ENCODE peak calls at places on chromosome 11, in four cellular contexts. One of them, this sample, is unnamed.

GRCh38 chr11:27930946-27931345 is 177.0 kb downstream of the KIF18A start:
- DNase-seq in HepG2: no peak
- DNase-seq in suprapubic skin: no peak
- DNase-seq in stomach: no peak
- DNase-seq in this sample: no peak

GRCh38 chr11:74644084-74644483 is 51.7 kb downstream of the POLD3 start:
- DNase-seq in HepG2: no peak
- DNase-seq in suprapubic skin: no peak
- DNase-seq in stomach: no peak
- DNase-seq in this sample: no peak

GRCh38 chr11:75734491-75735180 is 17.0 kb downstream of the MOGAT2 start:
- DNase-seq in HepG2: peak
- DNase-seq in suprapubic skin: no peak
- DNase-seq in stomach: peak
- DNase-seq in this sample: peak

GRCh38 chr11:100964400-100964799 is 165.2 kb downstream of the PGR start:
- DNase-seq in HepG2: no peak
- DNase-seq in suprapubic skin: no peak
- DNase-seq in stomach: no peak
- DNase-seq in this sample: no peak

GRCh38 chr11:19632435-19632834 is 80.2 kb upstream of the NAV2 start:
- DNase-seq in HepG2: no peak
- DNase-seq in suprapubic skin: no peak
- DNase-seq in stomach: no peak
- DNase-seq in this sample: no peak

GRCh38 chr11:101508370-101508769 is 75.4 kb downstream of the TRPC6 start:
- DNase-seq in HepG2: no peak
- DNase-seq in suprapubic skin: no peak
- DNase-seq in stomach: no peak
- DNase-seq in this sample: no peak

GRCh38 chr11:28673687-28674431 is 565.7 kb downstream of the METTL15 start:
- DNase-seq in HepG2: no peak
- DNase-seq in suprapubic skin: no peak
- DNase-seq in stomach: no peak
- DNase-seq in this sample: no peak

GRCh38 chr11:8826145-8826786 is 84.7 kb upstream of the AKIP1 start:
- DNase-seq in HepG2: peak
- DNase-seq in suprapubic skin: no peak
- DNase-seq in stomach: no peak
- DNase-seq in this sample: no peak

GRCh38 chr11:129239207-129239606 is 47.1 kb upstream of the ARHGAP32 start:
- DNase-seq in HepG2: no peak
- DNase-seq in suprapubic skin: no peak
- DNase-seq in stomach: no peak
- DNase-seq in this sample: no peak

GRCh38 chr11:3970101-3970500 is 114.6 kb downstream of the STIM1 start:
- DNase-seq in HepG2: no peak
- DNase-seq in suprapubic skin: no peak
- DNase-seq in stomach: no peak
- DNase-seq in this sample: no peak

GRCh38 chr11:65382804-65383368 is 440 bp upstream of the SLC25A45 start:
- DNase-seq in HepG2: no peak
- DNase-seq in suprapubic skin: no peak
- DNase-seq in stomach: peak
- DNase-seq in this sample: peak

GRCh38 chr11:82858556-82859091 is 41.6 kb downstream of the PRCP start:
- DNase-seq in HepG2: no peak
- DNase-seq in suprapubic skin: no peak
- DNase-seq in stomach: no peak
- DNase-seq in this sample: no peak

GRCh38 chr11:74726547-74727182 is 4.6 kb downstream of the CHRDL2 start:
- DNase-seq in HepG2: peak
- DNase-seq in suprapubic skin: peak
- DNase-seq in stomach: peak
- DNase-seq in this sample: peak

GRCh38 chr11:70230840-70231710 is 28.0 kb downstream of the FADD start:
- DNase-seq in HepG2: no peak
- DNase-seq in suprapubic skin: no peak
- DNase-seq in stomach: no peak
- DNase-seq in this sample: no peak

GRCh38 chr11:92057849-92058442 is 166.7 kb upstream of the FAT3 start:
- DNase-seq in HepG2: no peak
- DNase-seq in suprapubic skin: no peak
- DNase-seq in stomach: no peak
- DNase-seq in this sample: no peak

GRCh38 chr11:33444835-33445594 is 187.8 kb downstream of the HIPK3 start:
- DNase-seq in HepG2: no peak
- DNase-seq in suprapubic skin: no peak
- DNase-seq in stomach: no peak
- DNase-seq in this sample: no peak

GRCh38 chr11:70517996-70518907 is 119.9 kb downstream of the CTTN start:
- DNase-seq in HepG2: no peak
- DNase-seq in suprapubic skin: no peak
- DNase-seq in stomach: no peak
- DNase-seq in this sample: no peak

GRCh38 chr11:95849087-95849825 is 59.0 kb downstream of the CEP57 start:
- DNase-seq in HepG2: peak
- DNase-seq in suprapubic skin: no peak
- DNase-seq in stomach: peak
- DNase-seq in this sample: peak

GRCh38 chr11:80843266-80843974 is 1402.6 kb upstream of the TENM4 start:
- DNase-seq in HepG2: no peak
- DNase-seq in suprapubic skin: no peak
- DNase-seq in stomach: no peak
- DNase-seq in this sample: no peak

GRCh38 chr11:87878373-87878779 is 296.9 kb downstream of the RAB38 start:
- DNase-seq in HepG2: peak
- DNase-seq in suprapubic skin: no peak
- DNase-seq in stomach: no peak
- DNase-seq in this sample: no peak

GRCh38 chr11:93529707-93530467 is 13.3 kb downstream of the SMCO4 start:
- DNase-seq in HepG2: peak
- DNase-seq in suprapubic skin: no peak
- DNase-seq in stomach: no peak
- DNase-seq in this sample: no peak

GRCh38 chr11:33778682-33779081 is 4.4 kb upstream of the FBXO3 start:
- DNase-seq in HepG2: no peak
- DNase-seq in suprapubic skin: no peak
- DNase-seq in stomach: no peak
- DNase-seq in this sample: no peak

GRCh38 chr11:6594142-6594768 is 9.2 kb downstream of the RRP8 start:
- DNase-seq in HepG2: no peak
- DNase-seq in suprapubic skin: no peak
- DNase-seq in stomach: no peak
- DNase-seq in this sample: no peak

GRCh38 chr11:64553554-64554201 is 37.3 kb upstream of the SLC22A12 start:
- DNase-seq in HepG2: peak
- DNase-seq in suprapubic skin: peak
- DNase-seq in stomach: peak
- DNase-seq in this sample: peak

GRCh38 chr11:92557848-92558247 is 333.2 kb downstream of the FAT3 start:
- DNase-seq in HepG2: no peak
- DNase-seq in suprapubic skin: no peak
- DNase-seq in stomach: no peak
- DNase-seq in this sample: no peak

GRCh38 chr11:44785856-44786606 is 59.3 kb downstream of the TSPAN18 start:
- DNase-seq in HepG2: no peak
- DNase-seq in suprapubic skin: peak
- DNase-seq in stomach: no peak
- DNase-seq in this sample: no peak

GRCh38 chr11:7898666-7899283 is 32.3 kb downstream of the OR10A6 start:
- DNase-seq in HepG2: no peak
- DNase-seq in suprapubic skin: no peak
- DNase-seq in stomach: no peak
- DNase-seq in this sample: no peak

GRCh38 chr11:124837491-124837856 is 27.8 kb upstream of the ROBO3 start:
- DNase-seq in HepG2: peak
- DNase-seq in suprapubic skin: no peak
- DNase-seq in stomach: no peak
- DNase-seq in this sample: no peak

GRCh38 chr11:92295175-92296137 is 70.8 kb downstream of the FAT3 start:
- DNase-seq in HepG2: no peak
- DNase-seq in suprapubic skin: no peak
- DNase-seq in stomach: peak
- DNase-seq in this sample: peak

GRCh38 chr11:7449196-7449840 is 36.0 kb upstream of the OLFML1 start:
- DNase-seq in HepG2: no peak
- DNase-seq in suprapubic skin: no peak
- DNase-seq in stomach: no peak
- DNase-seq in this sample: peak

GRCh38 chr11:9861860-9862725 is 198.2 kb downstream of the SWAP70 start:
- DNase-seq in HepG2: peak
- DNase-seq in suprapubic skin: no peak
- DNase-seq in stomach: peak
- DNase-seq in this sample: peak

GRCh38 chr11:134374171-134374570 is 37.9 kb downstream of the B3GAT1 start:
- DNase-seq in HepG2: no peak
- DNase-seq in suprapubic skin: peak
- DNase-seq in stomach: no peak
- DNase-seq in this sample: no peak

GRCh38 chr11:66218026-66218425 is 50.4 kb upstream of the RAB1B start:
- DNase-seq in HepG2: no peak
- DNase-seq in suprapubic skin: peak
- DNase-seq in stomach: no peak
- DNase-seq in this sample: no peak

GRCh38 chr11:75147191-75147874 is 3.6 kb upstream of the SLCO2B1 start:
- DNase-seq in HepG2: no peak
- DNase-seq in suprapubic skin: no peak
- DNase-seq in stomach: no peak
- DNase-seq in this sample: no peak

GRCh38 chr11:11028017-11028692 is 170.3 kb upstream of the ZBED5 start:
- DNase-seq in HepG2: peak
- DNase-seq in suprapubic skin: peak
- DNase-seq in stomach: peak
- DNase-seq in this sample: peak

GRCh38 chr11:79290766-79291165 is 150.1 kb downstream of the TENM4 start:
- DNase-seq in HepG2: no peak
- DNase-seq in suprapubic skin: no peak
- DNase-seq in stomach: no peak
- DNase-seq in this sample: no peak

GRCh38 chr11:72364754-72365153 is 69.6 kb downstream of the CLPB start:
- DNase-seq in HepG2: no peak
- DNase-seq in suprapubic skin: no peak
- DNase-seq in stomach: no peak
- DNase-seq in this sample: no peak

GRCh38 chr11:83257638-83258229 is 28.4 kb downstream of the CCDC90B start:
- DNase-seq in HepG2: peak
- DNase-seq in suprapubic skin: no peak
- DNase-seq in stomach: no peak
- DNase-seq in this sample: no peak

GRCh38 chr11:20000393-20001134 is 159.7 kb downstream of the DBX1 start:
- DNase-seq in HepG2: peak
- DNase-seq in suprapubic skin: no peak
- DNase-seq in stomach: no peak
- DNase-seq in this sample: no peak

GRCh38 chr11:61149624-61150615 is 11.3 kb downstream of the VPS37C start:
- DNase-seq in HepG2: peak
- DNase-seq in suprapubic skin: no peak
- DNase-seq in stomach: peak
- DNase-seq in this sample: peak
- TF ChIP-seq EP300 in HepG2: no peak
- TF ChIP-seq EP300 in suprapubic skin: no peak
- TF ChIP-seq EP300 in stomach: no peak
- TF ChIP-seq EP300 in this sample: no peak

DNA sequence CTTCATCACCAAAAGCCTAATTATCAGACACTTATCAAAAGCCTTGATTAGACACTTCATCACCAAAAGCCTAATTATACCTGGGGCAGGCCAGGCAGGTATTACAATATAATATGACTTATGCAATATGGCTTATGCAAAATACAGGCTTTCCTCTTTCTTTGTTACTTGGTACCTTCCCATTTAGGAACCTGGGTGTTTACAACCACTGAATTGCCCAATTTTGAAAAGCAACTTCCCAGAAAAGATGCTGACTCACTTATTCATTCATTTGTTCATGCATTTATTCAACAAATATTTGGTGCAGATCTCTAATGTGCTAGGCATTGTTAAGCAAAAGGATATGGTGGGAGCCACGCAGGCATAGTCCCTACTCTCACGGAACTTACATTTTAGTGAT is 13.6 kb upstream of the JAML start:
- DNase-seq in HepG2: no peak
- DNase-seq in suprapubic skin: no peak
- DNase-seq in stomach: no peak
- DNase-seq in this sample: no peak
- H3K4me3 ChIP-seq in HepG2: no peak
- H3K4me3 ChIP-seq in suprapubic skin: no peak
- H3K4me3 ChIP-seq in stomach: no peak
- H3K4me3 ChIP-seq in this sample: no peak

GRCh38 chr11:12235080-12235479 is 124.7 kb downstream of the MICAL2 start:
- DNase-seq in HepG2: no peak
- DNase-seq in suprapubic skin: no peak
- DNase-seq in stomach: no peak
- DNase-seq in this sample: no peak
- H3K27ac ChIP-seq in HepG2: no peak
- H3K27ac ChIP-seq in suprapubic skin: no peak
- H3K27ac ChIP-seq in stomach: no peak
- H3K27ac ChIP-seq in this sample: peak

GRCh38 chr11:5107285-5107684 is 30.9 kb downstream of the OR52A5 start:
- DNase-seq in HepG2: no peak
- DNase-seq in suprapubic skin: no peak
- DNase-seq in stomach: no peak
- DNase-seq in this sample: no peak
- TF ChIP-seq EP300 in HepG2: no peak
- TF ChIP-seq EP300 in suprapubic skin: no peak
- TF ChIP-seq EP300 in stomach: no peak
- TF ChIP-seq EP300 in this sample: no peak

DNA sequence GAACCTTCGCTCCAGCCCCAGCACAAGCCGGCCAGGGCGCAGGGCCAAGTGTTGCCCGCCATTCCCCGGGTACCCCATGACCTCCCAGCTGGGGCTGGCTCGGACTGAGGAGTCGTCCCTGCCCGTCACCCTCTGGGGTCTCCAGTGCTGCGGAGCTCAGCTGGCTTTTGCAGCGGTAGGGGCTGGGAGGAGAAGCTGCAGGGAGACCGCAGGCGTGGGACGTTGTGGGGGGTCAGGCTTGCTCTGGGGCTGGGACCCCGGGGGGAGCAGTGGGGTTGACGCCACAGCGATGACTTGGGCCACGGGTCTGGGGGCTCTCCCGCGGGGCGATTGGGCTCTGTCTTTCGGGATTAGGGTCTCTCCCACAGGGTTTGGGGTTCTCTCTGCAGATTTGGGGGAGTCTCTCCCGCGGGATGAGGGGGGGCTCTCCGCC is 376 bp upstream of the GAL start:
- DNase-seq in HepG2: no peak
- DNase-seq in suprapubic skin: no peak
- DNase-seq in stomach: no peak
- DNase-seq in this sample: no peak
- H3K4me3 ChIP-seq in HepG2: no peak
- H3K4me3 ChIP-seq in suprapubic skin: peak
- H3K4me3 ChIP-seq in stomach: peak
- H3K4me3 ChIP-seq in this sample: peak

GRCh38 chr11:121740902-121741301 is 288.1 kb upstream of the SORL1-AS1 start:
- DNase-seq in HepG2: no peak
- DNase-seq in suprapubic skin: no peak
- DNase-seq in stomach: no peak
- DNase-seq in this sample: no peak
- H3K27ac ChIP-seq in HepG2: no peak
- H3K27ac ChIP-seq in suprapubic skin: peak
- H3K27ac ChIP-seq in stomach: no peak
- H3K27ac ChIP-seq in this sample: peak

This sample was measured in transverse colon.